ENCODE peak calls at places on chromosomes 5 and 9, in seven cellular contexts. I is Panc1, F is SK-N-SH, P is HCT116, M is HL-60, Z is A549, C is K562. X is an unnamed sample.

GRCh38 chr5:168076561-168076991 is 214.9 kb upstream of the WWC1 start:
- DNase-seq in I (no peak), Z (peak; percentile 36), M (no peak), P (peak; percentile 2), F (peak; percentile 54), C (no peak), X (peak; percentile 72)

GRCh38 chr9:34547960-34548603 is 25.3 kb upstream of the ENHO start:
- DNase-seq in P (peak; percentile 23), Z (peak; percentile 58), C (peak; percentile 56), F (peak; percentile 93), M (no peak), I (no peak), X (peak; percentile 84)

GRCh38 chr5:151605559-151605958 is 14.4 kb upstream of the FAT2 start:
- DNase-seq in P (no peak), Z (no peak), I (no peak), M (no peak), F (no peak), C (no peak), X (no peak)

GRCh38 chr5:170265527-170265926 is 32.0 kb downstream of the LCP2 start:
- DNase-seq in M (no peak), Z (no peak), F (no peak), I (no peak), C (no peak), P (no peak), X (peak; percentile 37)

GRCh38 chr9:20980713-20981481 is 50.5 kb downstream of the HACD4 start:
- DNase-seq in P (no peak), C (no peak), M (no peak), F (no peak), Z (no peak), I (no peak), X (no peak)

GRCh38 chr5:616342-617039 is 4.4 kb downstream of the CEP72 start:
- DNase-seq in C (peak; percentile 40), P (no peak), F (no peak), I (no peak), M (no peak), Z (peak; percentile 27), X (no peak)

GRCh38 chr5:157549954-157550549 is 25.5 kb downstream of the ADAM19 start:
- DNase-seq in M (no peak), C (no peak), P (no peak), Z (no peak), I (no peak), F (no peak), X (no peak)

GRCh38 chr5:169803077-169803981 is 166.3 kb downstream of the DOCK2 start:
- DNase-seq in I (no peak), Z (peak; percentile 55), C (peak; percentile 57), P (no peak), M (peak; percentile 98), F (peak; percentile 59), X (no peak)

GRCh38 chr5:186091-187041 is 4.9 kb upstream of the LRRC14B start:
- DNase-seq in M (no peak), C (no peak), P (no peak), I (no peak), Z (no peak), F (no peak), X (no peak)

GRCh38 chr9:129406278-129407225 is 214.3 kb downstream of the C9orf50 start:
- DNase-seq in M (peak; percentile 72), P (peak; percentile 73), F (no peak), Z (peak; percentile 77), C (peak; percentile 96), I (no peak), X (peak; percentile 40)

GRCh38 chr5:55421074-55421529 is 113.3 kb downstream of the MTREX start:
- DNase-seq in Z (no peak), I (no peak), P (no peak), F (no peak), M (no peak), C (no peak), X (no peak)

GRCh38 chr5:57452885-57453284 is 29.7 kb downstream of the ACTBL2 start:
- DNase-seq in M (no peak), I (no peak), C (no peak), F (no peak), P (no peak), Z (no peak), X (no peak)

GRCh38 chr9:112032733-112033132 is 136.1 kb downstream of the UGCG start:
- DNase-seq in F (no peak), C (no peak), M (no peak), I (no peak), P (no peak), Z (no peak), X (no peak)

GRCh38 chr9:112029921-112030444 is 133.4 kb downstream of the UGCG start:
- DNase-seq in F (no peak), C (no peak), I (peak; percentile 74), P (no peak), Z (peak; percentile 87), M (no peak), X (peak; percentile 60)

GRCh38 chr9:112031400-112031799 is 134.8 kb downstream of the UGCG start:
- DNase-seq in Z (no peak), F (no peak), I (no peak), P (no peak), M (no peak), C (no peak), X (no peak)

GRCh38 chr9:112033237-112034215 is 136.9 kb downstream of the UGCG start:
- DNase-seq in P (no peak), I (no peak), M (no peak), C (no peak), F (no peak), Z (no peak), X (no peak)

DNA sequence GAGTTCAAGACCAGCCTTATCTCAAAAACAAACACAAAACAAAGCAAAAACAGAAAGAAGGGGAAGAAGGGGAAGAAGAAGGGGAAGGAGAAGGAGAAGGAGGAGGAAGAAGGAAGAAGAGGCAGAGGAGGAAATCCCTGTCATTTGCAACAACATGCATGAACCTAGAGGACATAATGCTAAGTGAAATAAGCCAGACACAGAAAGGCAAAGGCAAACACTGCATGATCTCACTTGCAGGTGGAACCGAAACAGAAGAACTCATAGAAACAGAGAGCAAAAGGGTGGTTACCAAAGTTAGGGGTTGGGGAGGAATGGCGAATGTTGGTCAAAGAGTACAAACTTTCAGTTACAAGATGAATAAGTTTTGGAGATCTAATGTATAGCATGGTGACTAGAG is 135.4 kb downstream of the UGCG start:
- DNase-seq in F (no peak), M (no peak), I (no peak), Z (no peak), P (no peak), C (no peak), X (no peak)
- H3K4me3 ChIP-seq in F (no peak overlapping the region), M (no peak overlapping the region), I (no peak overlapping the region), Z (no peak overlapping the region), P (no peak overlapping the region), C (no peak overlapping the region), X (no peak overlapping the region)

GRCh38 chr5:116763987-116764866 is 189.6 kb upstream of the SEMA6A start:
- DNase-seq in M (no peak), F (no peak), P (no peak), I (no peak), Z (no peak), C (no peak), X (no peak)
- TF ChIP-seq REST in M (no peak), F (no peak), P (no peak), I (no peak), Z (no peak), C (no peak), X (no peak)

GRCh38 chr9:137457406-137458193 is 1.5 kb downstream of the NSMF start:
- DNase-seq in Z (no peak), M (no peak), P (no peak), I (no peak), C (no peak), F (peak; percentile 24), X (no peak)

GRCh38 chr9:137459601-137460362 is 648 bp upstream of the NSMF start:
- DNase-seq in C (no peak), F (peak; percentile 36), P (no peak), Z (no peak), I (no peak), M (no peak), X (no peak)

GRCh38 chr9:137459147-137459600 is at the start of gene NSMF:
- DNase-seq in Z (peak; percentile 91), F (peak; percentile 100), I (no peak), P (peak; percentile 74), C (peak; percentile 99), M (peak; percentile 78), X (peak; percentile 96)

GRCh38 chr9:137456864-137457405 is 2.2 kb downstream of the NSMF start:
- DNase-seq in M (no peak), F (no peak), P (no peak), C (no peak), Z (no peak), I (no peak), X (no peak)

DNA sequence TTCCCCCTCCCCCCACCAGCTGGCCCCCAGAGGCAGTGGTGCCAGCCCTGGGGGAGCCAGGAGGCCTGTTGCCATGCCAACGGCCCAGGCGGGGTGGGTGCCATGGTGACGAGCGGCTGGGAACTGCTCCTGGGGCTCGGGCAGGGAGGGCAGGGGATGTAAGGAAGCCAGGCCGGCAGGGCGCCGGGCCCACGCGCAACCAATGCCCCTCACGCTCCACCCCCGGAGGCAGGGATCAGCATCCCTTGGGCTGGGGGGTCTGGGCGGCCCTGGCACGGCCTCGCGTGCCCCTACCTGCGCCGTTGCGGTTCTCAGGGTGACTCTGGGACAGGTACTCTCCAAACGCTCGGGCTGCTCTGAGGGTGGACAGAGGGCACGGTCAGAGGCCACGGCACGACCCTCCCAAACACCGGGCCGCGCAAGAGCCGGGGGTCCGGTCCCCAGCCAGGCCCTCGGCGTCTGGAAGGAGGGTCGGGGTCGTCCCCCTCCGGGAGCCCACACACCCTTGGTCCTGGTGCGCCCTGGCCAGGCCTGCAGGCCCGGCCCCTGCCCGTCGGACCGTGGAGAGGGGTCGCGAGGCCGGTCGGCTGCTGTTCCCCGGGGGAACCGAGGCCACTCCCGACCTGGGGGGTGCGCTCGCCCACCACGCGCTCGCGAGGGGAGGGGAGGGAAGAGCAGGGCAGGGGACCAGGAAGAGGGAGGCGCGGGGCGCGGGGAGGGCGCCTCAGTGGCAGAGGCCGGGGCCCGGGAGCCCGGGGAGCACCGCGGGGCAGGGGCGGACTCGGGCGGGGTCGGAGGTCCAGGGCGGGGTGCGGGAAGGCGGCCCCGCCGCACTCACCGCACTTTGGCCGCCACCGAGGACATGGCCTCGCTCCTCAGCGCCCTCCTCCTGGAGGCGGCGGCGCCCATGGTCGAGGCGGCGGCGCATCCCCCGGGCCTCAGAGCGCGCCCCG is 664 bp downstream of the NSMF start:
- DNase-seq in F (peak; percentile 84), Z (no peak), P (no peak), I (no peak), C (no peak), M (no peak), X (peak; percentile 45)
- H3K4me3 ChIP-seq in F (peak overlapping the region; percentile 74), Z (peak overlapping the region; percentile 83), P (peak overlapping the region; percentile 94), I (peak overlapping the region; percentile 63), C (peak overlapping the region; percentile 59), M (peak overlapping the region; percentile 68), X (peak overlapping the region; percentile 71)

DNA sequence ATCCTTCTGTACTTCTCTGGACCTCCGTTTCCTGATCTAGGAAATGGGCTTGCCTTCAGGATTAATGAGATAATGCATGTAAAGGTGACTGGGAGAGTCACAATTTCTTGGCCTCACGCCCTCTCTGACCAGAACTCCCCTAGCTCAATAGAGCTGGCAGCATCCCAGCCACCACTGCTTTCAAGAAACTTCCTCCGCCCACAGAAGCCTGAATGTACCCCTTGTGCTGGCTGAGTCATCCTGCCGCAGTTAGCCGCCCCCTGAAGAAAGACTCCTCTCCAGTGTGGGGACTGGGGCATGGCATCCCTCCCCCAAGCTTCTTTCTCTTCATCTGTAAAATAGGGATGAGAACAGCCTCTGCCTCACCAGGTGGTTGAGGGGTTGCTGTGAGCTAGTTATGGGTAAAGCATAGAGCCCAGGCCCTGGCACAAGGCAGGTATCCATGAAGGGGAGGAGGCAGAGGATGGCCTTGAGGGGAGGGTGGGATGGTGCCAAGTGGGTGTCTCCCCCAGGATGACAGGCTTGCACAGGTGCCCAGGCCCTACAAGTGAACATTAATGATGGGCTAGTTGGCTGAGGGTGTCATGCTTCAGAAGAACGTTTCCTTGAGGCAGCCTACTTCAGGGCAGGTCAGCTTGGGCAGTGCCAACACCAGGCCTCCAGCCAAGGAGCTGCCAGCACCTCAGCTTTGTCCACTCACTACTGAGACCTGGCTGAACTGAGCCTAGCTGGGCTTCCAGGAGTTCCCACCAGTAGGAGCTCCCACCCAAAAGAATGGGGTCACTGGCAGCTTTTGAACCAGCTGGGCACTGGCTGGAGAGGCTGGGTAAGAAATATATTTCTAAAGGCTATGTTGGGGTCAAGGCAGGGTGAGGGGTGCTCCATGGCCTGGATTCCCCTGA is 3.5 kb downstream of the PDLIM4 start:
- DNase-seq in M (no peak), I (no peak), Z (no peak), P (peak; percentile 72), F (no peak), C (peak; percentile 54), X (no peak)
- TF ChIP-seq REST in M (no peak), I (no peak), Z (no peak), P (no peak), F (no peak), C (no peak), X (no peak)